ENCODE peak calls at places on chromosomes 6 and 20, in nine cellular contexts. Z is CD8-positive, alpha-beta T cell; U is esophagus squamous epithelium; Y is left ventricle myocardium inferior; X is stomach; L is left lung; R is lung; G is gastrocnemius medialis; N is cardiac muscle cell. V is an unnamed sample. For H3K4me1, the result is how much of the 10 kb centered on the place peaks cover.

GRCh38 chr20:33600414-33600813 is 61.7 kb upstream of the C20orf144 start:
- DNase-seq in Y (no peak), U (no peak), R (no peak), L (no peak), N (no peak), G (no peak), X (no peak), Z (no peak), V (no peak)

GRCh38 chr20:57713505-57713903 is 3.7 kb upstream of the PMEPA1 start:
- DNase-seq in R (no peak), X (no peak), Z (no peak), G (peak), U (no peak), Y (no peak), N (no peak), L (no peak), V (no peak)

GRCh38 chr20:24984963-24985640 is 7.4 kb downstream of the APMAP start:
- DNase-seq in N (no peak), Y (no peak), L (no peak), R (no peak), X (peak), Z (no peak), G (no peak), U (no peak), V (no peak)

GRCh38 chr20:59808729-59809381 is 124.6 kb downstream of the SYCP2 start:
- DNase-seq in L (no peak), U (no peak), G (no peak), X (peak), Y (no peak), R (peak), N (no peak), Z (no peak), V (no peak)

GRCh38 chr20:20060234-20060998 is 8.1 kb downstream of the CFAP61 start:
- DNase-seq in Z (no peak), Y (no peak), U (no peak), R (no peak), L (no peak), X (no peak), N (no peak), G (no peak), V (no peak)

GRCh38 chr6:150301871-150302800 is 66.7 kb upstream of the IYD start:
- DNase-seq in X (no peak), Z (no peak), N (peak), R (no peak), Y (no peak), L (no peak), G (no peak), U (no peak), V (no peak)

GRCh38 chr6:71287038-71287437 is 1.6 kb upstream of the OGFRL1 start:
- DNase-seq in L (peak), G (peak), U (no peak), Z (no peak), N (no peak), R (no peak), Y (no peak), X (no peak), V (no peak)

GRCh38 chr6:114735118-114735730 is 392.4 kb upstream of the HS3ST5 start:
- DNase-seq in U (no peak), X (no peak), L (no peak), G (no peak), Z (no peak), R (no peak), Y (no peak), N (no peak), V (no peak)

GRCh38 chr6:98833101-98834059 is 994 bp upstream of the POU3F2 start:
- DNase-seq in X (no peak), Y (no peak), R (no peak), Z (no peak), G (no peak), N (peak), L (peak), U (no peak), V (no peak)

GRCh38 chr20:47464380-47465101 is 37.1 kb upstream of the NCOA3 start:
- DNase-seq in R (peak), N (peak), Y (peak), L (no peak), G (peak), X (peak), U (no peak), Z (no peak), V (peak)

GRCh38 chr6:152723398-152723797 is 25.7 kb downstream of the MYCT1 start:
- DNase-seq in Z (no peak), L (no peak), N (peak), G (no peak), X (no peak), Y (no peak), U (no peak), R (no peak), V (no peak)

GRCh38 chr6:136403166-136403980 is 113.7 kb upstream of the BCLAF1 start:
- DNase-seq in L (no peak), Y (no peak), Z (no peak), U (no peak), X (no peak), N (peak), R (no peak), G (no peak), V (no peak)

GRCh38 chr6:112016335-112016734 is 37.6 kb upstream of the CCN6 start:
- DNase-seq in Z (no peak), N (peak), R (no peak), U (no peak), G (peak), Y (peak), L (no peak), X (no peak), V (no peak)

GRCh38 chr20:49381558-49382493 is 100.6 kb downstream of the KCNB1 start:
- DNase-seq in Z (no peak), Y (peak), N (peak), U (no peak), L (peak), G (peak), X (peak), R (peak), V (no peak)

GRCh38 chr6:75882734-75883133 is 133.7 kb downstream of the MYO6 start:
- DNase-seq in N (peak), U (no peak), Y (no peak), X (no peak), Z (no peak), L (no peak), R (no peak), G (no peak), V (no peak)

GRCh38 chr6:162638931-162639574 is 88.5 kb downstream of the PRKN start:
- DNase-seq in R (no peak), G (no peak), X (no peak), Z (no peak), U (no peak), Y (no peak), N (no peak), L (no peak), V (no peak)

GRCh38 chr6:32973144-32973854 is 4.9 kb downstream of the BRD2 start:
- DNase-seq in L (no peak), X (peak), N (no peak), Z (no peak), G (no peak), U (no peak), Y (no peak), R (no peak), V (no peak)

GRCh38 chr6:135334169-135334568 is 153.1 kb downstream of the MYB start:
- DNase-seq in X (no peak), Z (no peak), R (no peak), Y (no peak), N (peak), U (no peak), G (no peak), L (no peak), V (no peak)

GRCh38 chr20:57378646-57379262 is 12.4 kb upstream of the RBM38 start:
- DNase-seq in G (no peak), U (no peak), Z (no peak), L (no peak), R (no peak), Y (no peak), X (no peak), N (no peak), V (no peak)

GRCh38 chr6:44529506-44529905 is 142.0 kb downstream of the CDC5L start:
- DNase-seq in L (no peak), G (no peak), U (no peak), N (no peak), X (no peak), R (no peak), Z (no peak), Y (no peak), V (no peak)

GRCh38 chr20:23195635-23196034 is 109.5 kb upstream of the CD93 start:
- DNase-seq in Y (no peak), L (no peak), Z (no peak), R (no peak), G (no peak), N (no peak), X (no peak), U (no peak), V (no peak)

GRCh38 chr20:5127204-5127858 is 523 bp downstream of the CDS2 start:
- DNase-seq in U (no peak), G (peak), L (peak), Y (peak), N (peak), Z (peak), R (peak), X (peak), V (peak)

DNA sequence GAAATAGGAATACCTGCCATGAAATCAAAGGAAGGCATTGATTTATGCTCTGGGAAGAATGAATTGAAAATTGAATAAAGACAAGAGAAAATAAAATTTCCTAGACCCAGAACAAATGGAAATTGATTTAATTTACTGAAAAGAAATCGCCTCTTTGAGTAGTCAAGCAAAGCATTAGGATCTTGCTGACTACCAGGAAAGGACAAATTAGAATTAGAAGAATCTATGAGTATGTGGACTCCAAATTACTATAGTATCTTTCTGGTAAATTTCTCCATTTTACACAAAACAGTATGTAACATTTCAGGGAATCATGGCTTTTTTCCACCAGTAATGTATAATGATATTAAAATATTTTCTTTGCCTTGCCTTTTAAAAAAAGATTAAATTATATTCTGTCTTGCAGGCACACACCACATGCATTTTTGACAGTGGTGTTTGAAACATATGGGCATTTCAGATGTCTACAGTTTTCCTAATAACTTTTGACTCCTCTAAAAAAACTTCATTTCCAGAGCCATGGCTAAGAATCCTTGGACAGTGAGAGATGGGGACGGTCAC is 768.8 kb upstream of the NRSN1 start:
- DNase-seq in U (no peak), L (no peak), Z (no peak), X (no peak), N (no peak), G (no peak), R (no peak), Y (no peak), V (no peak)
- H3K4me1 ChIP-seq in U (under half), L (under half), Z (under half), X (under half), N (under half), G (under half), R (under half), Y (under half), V (under half)

GRCh38 chr6:130978660-130979396 is 84.2 kb downstream of the EPB41L2 start:
- DNase-seq in Y (no peak), N (no peak), R (no peak), U (no peak), G (no peak), L (no peak), Z (no peak), X (no peak), V (no peak)
- H3K4me3 ChIP-seq in Y (peak), N (no peak), R (no peak), U (no peak), G (no peak), L (no peak), Z (no peak), X (no peak), V (no peak)

GRCh38 chr6:72810571-72811280 is 188.9 kb downstream of the KCNQ5 start:
- DNase-seq in N (no peak), G (no peak), X (no peak), R (no peak), L (no peak), U (no peak), Y (no peak), Z (no peak), V (no peak)

GRCh38 chr6:72816022-72816421 is 194.2 kb downstream of the KCNQ5 start:
- DNase-seq in Z (no peak), N (no peak), G (no peak), X (no peak), U (no peak), Y (no peak), L (no peak), R (no peak), V (no peak)

GRCh38 chr6:72813807-72814596 is 192.1 kb downstream of the KCNQ5 start:
- DNase-seq in U (no peak), N (no peak), X (no peak), Y (no peak), Z (no peak), L (no peak), G (peak), R (no peak), V (no peak)

GRCh38 chr6:72809701-72810379 is 188.0 kb downstream of the KCNQ5 start:
- DNase-seq in U (no peak), Z (no peak), R (no peak), G (no peak), X (no peak), Y (no peak), N (no peak), L (no peak), V (no peak)

DNA sequence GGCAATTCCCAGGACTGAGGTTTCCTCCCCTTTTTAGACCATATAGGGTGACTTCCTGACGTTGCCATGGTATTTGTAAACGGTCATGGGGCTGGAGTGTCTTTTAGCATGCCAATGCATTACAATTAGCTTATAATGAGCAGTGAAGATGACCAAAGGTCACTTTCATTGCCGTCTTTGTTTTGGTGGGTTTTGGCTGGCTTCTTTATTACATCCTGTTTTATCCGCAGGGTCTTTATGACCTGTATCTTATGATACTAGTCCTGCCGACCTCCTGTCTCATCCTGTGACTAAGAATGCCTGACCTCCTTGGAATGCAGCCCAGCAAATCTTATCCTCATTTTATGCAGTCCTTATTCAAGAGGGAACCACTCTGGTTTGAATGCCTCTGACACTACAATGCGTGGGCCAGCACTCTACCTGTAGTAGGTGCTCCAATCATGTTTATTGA is 190.1 kb downstream of the KCNQ5 start:
- DNase-seq in N (peak), G (peak), X (no peak), U (no peak), L (no peak), Z (no peak), R (no peak), Y (no peak), V (no peak)
- H3K4me1 ChIP-seq in N (under half), G (under half), X (under half), U (under half), L (under half), Z (under half), R (under half), Y (under half), V (under half)

DNA sequence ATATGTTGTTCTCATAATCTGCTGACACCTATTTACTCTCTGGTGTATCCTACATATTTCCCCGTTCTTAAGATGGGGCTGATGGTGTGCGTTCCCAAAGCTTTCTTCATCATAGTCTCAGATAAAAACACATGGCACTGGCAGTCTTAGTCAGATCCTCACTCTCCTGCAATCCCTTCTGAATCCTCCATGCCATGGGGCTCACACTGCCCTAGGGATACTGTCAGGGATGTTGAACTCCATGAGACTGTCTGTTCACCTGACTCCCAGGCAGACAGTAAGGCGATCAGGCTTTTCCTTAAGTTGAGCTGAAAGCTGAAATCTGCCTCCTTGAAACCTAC is 76.0 kb downstream of the SLX4IP start:
- DNase-seq in L (no peak), Z (no peak), R (no peak), G (no peak), X (no peak), Y (no peak), N (no peak), U (no peak), V (no peak)
- H3K4me3 ChIP-seq in L (no peak), Z (no peak), R (no peak), G (no peak), X (no peak), Y (peak), N (no peak), U (no peak), V (no peak)

GRCh38 chr6:47525330-47526057 is 47.9 kb downstream of the CD2AP start:
- DNase-seq in Z (no peak), Y (no peak), N (no peak), G (no peak), U (no peak), R (no peak), X (no peak), L (no peak), V (no peak)

GRCh38 chr6:47524136-47524840 is 46.7 kb downstream of the CD2AP start:
- DNase-seq in L (no peak), R (no peak), U (no peak), Z (no peak), Y (no peak), N (peak), X (no peak), G (no peak), V (no peak)

GRCh38 chr6:47529734-47530133 is 52.1 kb downstream of the CD2AP start:
- DNase-seq in Y (no peak), Z (no peak), N (no peak), G (no peak), R (no peak), L (no peak), U (no peak), X (no peak), V (no peak)

GRCh38 chr6:47521966-47522365 is 44.4 kb downstream of the CD2AP start:
- DNase-seq in G (no peak), L (no peak), Y (no peak), X (no peak), Z (no peak), U (no peak), N (no peak), R (no peak), V (no peak)

GRCh38 chr6:47527274-47527673 is 49.7 kb downstream of the CD2AP start:
- DNase-seq in G (no peak), U (no peak), Z (no peak), R (no peak), Y (no peak), N (no peak), X (no peak), L (no peak), V (no peak)
- H3K4me1 ChIP-seq in G (under half), U (under half), Z (under half), R (under half), Y (under half), N (under half), X (under half), L (under half), V (under half)

DNA sequence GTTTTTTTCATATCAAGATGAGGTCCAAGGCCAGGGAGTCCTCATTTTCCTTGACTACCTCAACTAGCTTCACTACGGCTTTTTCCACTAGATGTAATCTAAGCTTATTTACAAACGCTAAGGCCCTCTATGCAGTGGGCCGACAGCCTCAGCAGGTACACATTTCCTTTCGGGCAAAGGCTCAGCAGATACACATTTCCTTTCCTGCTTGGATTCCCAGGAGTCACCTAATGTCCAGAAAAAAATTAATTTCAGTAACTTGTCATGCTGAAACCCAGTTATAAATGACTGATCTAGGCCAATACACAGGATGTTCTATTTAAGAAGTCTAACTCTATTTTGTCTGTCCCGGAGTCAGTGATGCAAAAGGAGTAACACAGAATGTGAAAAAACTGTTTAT is 7.2 kb upstream of the KIAA0408 start:
- DNase-seq in Z (no peak), L (no peak), G (no peak), N (no peak), Y (no peak), U (no peak), X (no peak), R (no peak), V (no peak)
- H3K4me3 ChIP-seq in Z (no peak), L (no peak), G (no peak), N (no peak), Y (no peak), U (no peak), X (no peak), R (no peak), V (no peak)